ENCODE peak calls at places on chromosomes 13 and 19, in four cellular contexts. B is A549, Y is K562, D is HepG2. O is an unnamed sample.

GRCh38 chr19:5171711-5172110 is 168.9 kb downstream of the PTPRS start:
- DNase-seq in B (no peak), Y (no peak), D (peak), O (no peak)

GRCh38 chr19:45798995-45799517 is 6.4 kb upstream of the DMWD start:
- DNase-seq in B (peak), Y (peak), D (peak), O (peak)

GRCh38 chr13:101545521-101545920 is 93.0 kb downstream of the ITGBL1 start:
- DNase-seq in B (no peak), Y (no peak), D (no peak), O (no peak)

GRCh38 chr19:51799311-51799997 is 4.5 kb downstream of the FPR3 start:
- DNase-seq in B (no peak), Y (peak), D (peak), O (peak)

GRCh38 chr13:109764474-109765292 is 21.7 kb downstream of the IRS2 start:
- DNase-seq in B (no peak), Y (no peak), D (no peak), O (peak)

GRCh38 chr19:55578031-55578760 is 2.5 kb downstream of the ZNF579 start:
- DNase-seq in B (no peak), Y (no peak), D (no peak), O (no peak)

GRCh38 chr19:32387701-32388392 is 17.7 kb upstream of the DPY19L3 start:
- DNase-seq in B (no peak), Y (no peak), D (no peak), O (no peak)

GRCh38 chr19:13024126-13024957 is 29.1 kb downstream of the NFIX start:
- DNase-seq in B (no peak), Y (no peak), D (no peak), O (no peak)

GRCh38 chr19:20414133-20414532 is 151.4 kb downstream of the ZNF737 start:
- DNase-seq in B (no peak), Y (no peak), D (no peak), O (no peak)

GRCh38 chr19:33348301-33349010 is 25.1 kb upstream of the CEBPG start:
- DNase-seq in B (no peak), Y (no peak), D (peak), O (peak)

GRCh38 chr13:22486490-22486889 is 694.3 kb upstream of the SGCG start:
- DNase-seq in B (no peak), Y (no peak), D (no peak), O (no peak)

GRCh38 chr19:10625003-10625761 is at the start of gene SLC44A2:
- DNase-seq in B (peak), Y (no peak), D (no peak), O (peak)
- TF ChIP-seq EP300 in B (no peak), Y (no peak), D (no peak), O (peak)

GRCh38 chr13:53250977-53251376 is 222.4 kb downstream of the OLFM4 start:
- DNase-seq in B (no peak), Y (no peak), D (no peak), O (no peak)

GRCh38 chr13:53254495-53254894 is 225.9 kb downstream of the OLFM4 start:
- DNase-seq in B (no peak), Y (peak), D (no peak), O (no peak)

GRCh38 chr13:53255795-53256194 is 227.2 kb downstream of the OLFM4 start:
- DNase-seq in B (no peak), Y (no peak), D (no peak), O (no peak)

GRCh38 chr13:53249236-53249635 is 220.6 kb downstream of the OLFM4 start:
- DNase-seq in B (no peak), Y (no peak), D (no peak), O (no peak)

GRCh38 chr13:53250272-53250875 is 221.8 kb downstream of the OLFM4 start:
- DNase-seq in B (peak), Y (peak), D (peak), O (peak)
- TF ChIP-seq SMC3 in B (peak), Y (peak), D (peak), O (peak)

DNA sequence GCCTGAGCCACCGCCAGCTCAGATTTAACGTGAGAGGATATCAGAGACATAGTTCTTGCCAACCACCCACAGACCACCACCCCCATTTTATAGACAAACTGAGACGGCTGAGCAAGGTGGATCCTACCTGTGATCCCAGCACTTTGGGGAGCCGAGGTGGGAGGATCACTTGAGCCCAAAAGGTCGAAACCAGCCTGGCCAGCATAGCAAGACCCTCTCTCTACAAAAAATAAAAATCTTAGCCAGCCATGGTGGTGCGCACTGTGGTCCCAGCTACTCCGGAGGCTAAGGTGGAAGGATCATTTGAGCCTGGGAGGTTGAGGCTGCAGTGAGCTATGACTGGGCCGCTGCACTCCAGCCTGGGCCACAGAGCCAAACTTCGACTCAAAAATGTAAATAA is 30.6 kb upstream of the NDUFS7 start:
- DNase-seq in B (no peak), Y (no peak), D (no peak), O (no peak)
- TF ChIP-seq EP300 in B (no peak), Y (no peak), D (no peak), O (no peak)

DNA sequence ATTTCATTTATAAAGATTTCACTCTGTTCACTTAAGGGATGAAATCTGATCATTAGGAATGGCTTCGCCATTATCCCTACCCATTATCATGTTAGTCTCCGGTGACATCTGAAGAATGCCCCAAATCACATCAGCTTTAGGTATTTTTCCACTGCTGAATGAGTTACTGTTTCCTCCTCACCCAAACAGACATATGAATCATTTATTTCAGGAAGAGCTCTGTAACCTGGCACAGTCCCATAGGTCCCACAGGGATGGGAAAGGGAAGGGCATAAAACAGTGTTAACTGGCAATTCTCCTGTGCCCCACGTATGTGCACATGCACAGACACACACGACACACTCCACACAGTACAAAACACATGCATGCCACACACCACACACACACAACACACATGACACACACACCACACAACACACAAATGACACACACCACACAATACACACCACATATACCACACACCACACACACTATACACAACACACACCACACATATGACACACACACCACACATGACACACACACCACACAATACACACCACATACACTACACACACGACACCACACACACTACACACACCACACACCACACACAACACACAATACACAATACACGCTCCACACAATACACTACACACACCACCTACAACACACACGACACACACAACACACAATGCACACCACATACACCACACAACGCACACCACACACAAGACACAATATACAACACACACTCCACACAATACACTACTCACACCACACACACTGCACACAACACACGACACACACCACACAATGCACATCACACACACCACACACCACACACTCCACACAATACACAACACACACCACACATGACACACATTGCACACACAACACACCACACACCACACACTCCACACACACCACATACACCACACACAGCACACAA is 15.4 kb downstream of the TMEM255B start:
- DNase-seq in B (peak), Y (no peak), D (no peak), O (peak)
- TF ChIP-seq SMC3 in B (no peak), Y (no peak), D (no peak), O (no peak)

DNA sequence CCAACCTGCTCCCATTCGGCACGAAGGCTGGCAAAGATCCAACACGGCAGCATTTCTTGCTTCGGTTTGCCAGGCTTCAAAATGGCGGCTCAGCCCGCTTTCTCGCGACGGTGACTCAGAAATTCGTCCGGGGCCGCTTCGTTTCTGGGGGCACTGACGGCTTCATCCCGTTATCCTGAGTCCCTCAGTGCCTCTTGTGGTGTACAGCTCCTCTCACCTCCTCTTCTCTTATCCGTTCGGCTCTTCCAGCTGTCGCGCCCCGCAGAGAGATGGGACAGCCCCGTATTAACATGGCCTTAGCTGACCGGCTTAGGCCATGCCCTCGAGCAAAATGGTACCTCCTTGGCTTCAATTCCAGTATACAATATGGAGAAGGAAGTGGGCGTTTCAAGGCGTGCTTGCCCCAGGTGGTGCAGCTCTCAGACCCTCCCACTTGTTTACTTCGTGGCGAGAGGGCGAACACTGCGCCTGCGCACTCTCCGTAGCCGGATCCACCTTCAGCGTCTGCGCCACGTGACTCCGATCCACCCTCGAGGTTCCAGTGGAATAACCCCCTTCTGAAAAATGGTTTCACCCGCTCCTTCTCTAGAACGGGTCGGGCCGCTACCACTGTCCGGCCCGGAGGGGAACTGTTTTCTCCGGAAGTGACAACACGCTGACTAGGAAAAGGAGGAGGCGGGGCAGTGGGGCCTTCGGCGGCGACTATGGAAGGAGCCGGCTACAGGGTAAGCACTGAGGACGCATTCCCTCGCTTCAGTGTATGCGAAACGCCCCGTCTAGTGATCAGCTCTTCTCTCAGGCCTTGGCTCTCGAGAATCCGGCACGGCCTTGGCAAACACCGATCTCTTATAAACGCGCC is at the start of the genes AKT1S1 and TBC1D17:
- DNase-seq in B (peak), Y (peak), D (peak), O (peak)
- TF ChIP-seq EP300 in B (no peak), Y (no peak), D (no peak), O (no peak)

DNA sequence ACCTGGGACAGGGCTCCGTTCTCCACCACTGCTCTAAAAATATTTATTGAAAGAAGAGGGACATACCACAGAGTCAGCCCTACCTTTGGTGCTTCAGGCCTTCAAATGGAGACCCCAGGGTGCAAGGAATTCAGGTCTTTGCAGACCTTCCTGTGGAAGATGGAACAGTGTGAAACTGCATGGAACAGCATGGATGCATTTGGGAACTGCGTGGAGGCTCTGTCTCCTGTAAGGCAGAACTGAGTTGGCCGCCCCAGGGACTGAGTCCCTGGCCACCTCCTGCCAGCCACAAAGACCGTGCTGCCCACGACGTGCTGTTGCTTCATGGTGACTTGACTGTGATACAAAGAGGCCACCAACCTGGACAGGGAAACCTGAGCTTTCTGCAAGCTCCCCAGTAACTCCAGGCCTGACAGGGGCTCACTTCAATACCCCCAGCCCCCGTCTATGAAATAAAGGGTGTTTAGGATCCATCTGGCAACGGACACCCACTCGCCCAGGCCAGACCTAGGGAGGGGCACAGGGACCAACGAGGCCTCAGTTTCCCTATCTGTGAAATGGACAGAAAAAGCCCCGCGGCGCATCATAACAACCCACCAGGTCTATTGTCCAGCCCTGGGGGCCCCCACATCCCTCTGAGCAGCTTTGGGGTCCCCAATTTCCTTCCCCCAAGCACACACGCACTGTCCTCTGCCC is 58.6 kb upstream of the KLF2 start:
- DNase-seq in B (no peak), Y (no peak), D (no peak), O (no peak)
- TF ChIP-seq SMC3 in B (no peak), Y (no peak), D (no peak), O (no peak)

GRCh38 chr19:47257411-47258169 is 1.3 kb downstream of the CCDC9 start:
- DNase-seq in B (no peak), Y (no peak), D (no peak), O (no peak)
- TF ChIP-seq EP300 in B (no peak), Y (no peak), D (no peak), O (no peak)

GRCh38 chr19:18428173-18428836 is 9.1 kb downstream of the SSBP4 start:
- DNase-seq in B (no peak), Y (no peak), D (no peak), O (no peak)

GRCh38 chr19:18427080-18427751 is 8.0 kb downstream of the SSBP4 start:
- DNase-seq in B (no peak), Y (no peak), D (no peak), O (no peak)

GRCh38 chr19:18428837-18429674 is 8.9 kb downstream of the ISYNA1 start:
- DNase-seq in B (peak), Y (peak), D (no peak), O (peak)

GRCh38 chr19:18426416-18426767 is 7.2 kb downstream of the SSBP4 start:
- DNase-seq in B (no peak), Y (no peak), D (no peak), O (no peak)

GRCh38 chr19:18427752-18428131 is 8.5 kb downstream of the SSBP4 start:
- DNase-seq in B (no peak), Y (no peak), D (no peak), O (no peak)
- TF ChIP-seq SMC3 in B (no peak), Y (no peak), D (no peak), O (no peak)

GRCh38 chr19:2627855-2628254 is 74.6 kb downstream of the GNG7 start:
- DNase-seq in B (no peak), Y (no peak), D (no peak), O (no peak)

GRCh38 chr19:2630352-2631001 is 72.0 kb downstream of the GNG7 start:
- DNase-seq in B (no peak), Y (no peak), D (no peak), O (no peak)

GRCh38 chr19:2631213-2631821 is 71.2 kb downstream of the GNG7 start:
- DNase-seq in B (no peak), Y (peak), D (no peak), O (no peak)

GRCh38 chr19:2628597-2628996 is 73.9 kb downstream of the GNG7 start:
- DNase-seq in B (no peak), Y (no peak), D (no peak), O (no peak)

GRCh38 chr19:2629491-2630351 is 72.8 kb downstream of the GNG7 start:
- DNase-seq in B (no peak), Y (no peak), D (peak), O (no peak)
- TF ChIP-seq EP300 in B (no peak), Y (no peak), D (no peak), O (no peak)